ENCODE peak calls at places on chromosome 1, in eight cellular contexts. K is esophagus muscularis mucosa, L is H1, I is breast epithelium, A is vagina, X is GM12891, P is GM12892, Y is upper lobe of left lung. F is an unnamed sample.

GRCh38 chr1:162259859-162260455 is 116.7 kb downstream of the SPATA46 start:
- DNase-seq in Y (no peak), A (no peak), L (no peak), X (no peak), P (no peak), K (no peak), I (no peak), F (no peak)

GRCh38 chr1:216847385-216848036 is 124.3 kb upstream of the ESRRG start:
- DNase-seq in P (no peak), I (no peak), L (no peak), Y (no peak), X (no peak), A (no peak), K (no peak), F (no peak)

GRCh38 chr1:39539252-39539790 is 37.3 kb downstream of the PABPC4 start:
- DNase-seq in L (peak; percentile 25), P (peak; percentile 66), A (no peak), X (peak; percentile 64), Y (no peak), K (peak; percentile 93), I (no peak), F (peak; percentile 68)

GRCh38 chr1:145944532-145944931 is 13.3 kb downstream of the LIX1L start:
- DNase-seq in Y (no peak), I (no peak), P (no peak), X (no peak), K (no peak), L (no peak), A (no peak), F (no peak)

GRCh38 chr1:41900611-41901444 is 17.9 kb downstream of the HIVEP3 start:
- DNase-seq in I (no peak), P (no peak), A (peak; percentile 42), L (peak; percentile 34), K (peak; percentile 39), Y (no peak), X (no peak), F (no peak)

GRCh38 chr1:107617456-107617855 is 347.5 kb downstream of the VAV3 start:
- DNase-seq in K (no peak), A (no peak), Y (no peak), X (no peak), I (no peak), L (no peak), P (no peak), F (no peak)

GRCh38 chr1:100353073-100353801 is 931 bp downstream of the CDC14A start:
- DNase-seq in I (no peak), L (no peak), K (no peak), X (no peak), A (no peak), P (no peak), Y (no peak), F (peak; percentile 24)

GRCh38 chr1:25727819-25728286 is 72.1 kb upstream of the SELENON start:
- DNase-seq in P (no peak), I (no peak), X (no peak), A (no peak), L (no peak), Y (peak; percentile 41), K (peak; percentile 92), F (peak; percentile 38)

GRCh38 chr1:234963180-234963903 is 165.3 kb downstream of the TOMM20 start:
- DNase-seq in Y (peak; percentile 93), A (peak; percentile 87), L (no peak), P (peak; percentile 77), I (peak; percentile 80), X (no peak), K (no peak), F (peak; percentile 55)

GRCh38 chr1:204127597-204128242 is 24.1 kb downstream of the ETNK2 start:
- DNase-seq in K (no peak), L (no peak), P (no peak), A (no peak), I (no peak), X (no peak), Y (no peak), F (peak; percentile 82)

GRCh38 chr1:7644906-7645750 is 126.0 kb upstream of the VAMP3 start:
- DNase-seq in A (no peak), L (no peak), P (no peak), I (no peak), Y (no peak), K (no peak), X (no peak), F (no peak)

GRCh38 chr1:225653463-225654276 is 747 bp upstream of the ENAH start:
- DNase-seq in L (no peak), Y (peak; percentile 91), K (peak; percentile 94), P (no peak), X (peak; percentile 34), A (no peak), I (peak; percentile 78), F (peak; percentile 65)

GRCh38 chr1:225654688-225655508 is 2.0 kb upstream of the ENAH start:
- DNase-seq in I (no peak), L (no peak), P (no peak), K (no peak), X (no peak), A (no peak), Y (no peak), F (no peak)

GRCh38 chr1:225654277-225654597 is 1.3 kb upstream of the ENAH start:
- DNase-seq in X (no peak), A (no peak), I (no peak), Y (no peak), P (no peak), K (no peak), L (no peak), F (no peak)

GRCh38 chr1:225657462-225657989 is 4.6 kb upstream of the ENAH start:
- DNase-seq in Y (no peak), L (no peak), K (no peak), A (no peak), X (no peak), I (no peak), P (no peak), F (peak; percentile 71)

DNA sequence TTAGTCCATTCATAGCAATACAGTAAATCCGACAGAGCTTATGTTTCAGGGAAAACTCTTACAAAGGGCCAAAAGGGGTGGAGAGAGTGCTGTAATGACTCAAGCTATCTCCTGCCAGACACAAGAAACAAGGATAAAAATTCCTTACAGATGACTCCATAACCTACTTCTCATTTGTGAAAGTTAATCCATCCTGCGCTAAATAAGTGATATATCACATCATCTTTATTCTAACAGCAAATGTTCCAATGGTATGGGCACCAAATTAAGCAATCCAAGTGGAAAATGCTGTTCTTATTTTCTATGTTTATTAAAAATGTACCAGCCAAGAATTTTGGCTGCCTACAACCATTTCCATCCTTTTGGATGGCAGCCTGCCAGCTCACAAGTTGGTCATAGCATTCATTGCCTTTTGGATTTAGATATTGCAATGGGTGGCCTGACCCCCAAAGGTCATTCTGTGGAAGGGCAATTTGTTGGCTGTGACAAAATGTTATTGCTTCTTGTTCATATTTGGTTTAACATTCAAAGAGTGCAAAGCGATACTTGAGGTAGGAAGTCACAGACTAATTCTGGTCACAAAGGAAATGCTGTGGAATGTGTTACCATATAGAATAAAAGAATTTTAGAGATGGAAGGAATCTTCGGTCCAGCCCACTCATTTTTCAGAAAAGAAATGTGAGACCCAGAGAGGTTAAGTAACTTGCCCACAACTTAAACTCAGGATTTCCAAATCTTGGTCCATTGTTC is 2.8 kb upstream of the ENAH start:
- DNase-seq in P (no peak), L (no peak), K (peak; percentile 21), I (no peak), X (no peak), A (no peak), Y (no peak), F (peak; percentile 41)
- TF ChIP-seq POLR2AphosphoS5 in P (no peak), L (no peak), K (peak; percentile 81), I (no peak), X (no peak), A (peak; percentile 88), Y (no peak), F (peak; percentile 82)

GRCh38 chr1:161132410-161133219 is at the start of gene DEDD:
- DNase-seq in A (peak; percentile 96), K (peak; percentile 99), I (peak; percentile 92), X (peak; percentile 89), P (peak; percentile 88), Y (peak; percentile 96), L (peak; percentile 96), F (peak; percentile 94)
- TF ChIP-seq POLR2A in A (peak; percentile 36), K (peak; percentile 41), I (peak; percentile 20), X (no peak), P (no peak), Y (peak; percentile 34), L (peak; percentile 71), F (peak; percentile 46)

DNA sequence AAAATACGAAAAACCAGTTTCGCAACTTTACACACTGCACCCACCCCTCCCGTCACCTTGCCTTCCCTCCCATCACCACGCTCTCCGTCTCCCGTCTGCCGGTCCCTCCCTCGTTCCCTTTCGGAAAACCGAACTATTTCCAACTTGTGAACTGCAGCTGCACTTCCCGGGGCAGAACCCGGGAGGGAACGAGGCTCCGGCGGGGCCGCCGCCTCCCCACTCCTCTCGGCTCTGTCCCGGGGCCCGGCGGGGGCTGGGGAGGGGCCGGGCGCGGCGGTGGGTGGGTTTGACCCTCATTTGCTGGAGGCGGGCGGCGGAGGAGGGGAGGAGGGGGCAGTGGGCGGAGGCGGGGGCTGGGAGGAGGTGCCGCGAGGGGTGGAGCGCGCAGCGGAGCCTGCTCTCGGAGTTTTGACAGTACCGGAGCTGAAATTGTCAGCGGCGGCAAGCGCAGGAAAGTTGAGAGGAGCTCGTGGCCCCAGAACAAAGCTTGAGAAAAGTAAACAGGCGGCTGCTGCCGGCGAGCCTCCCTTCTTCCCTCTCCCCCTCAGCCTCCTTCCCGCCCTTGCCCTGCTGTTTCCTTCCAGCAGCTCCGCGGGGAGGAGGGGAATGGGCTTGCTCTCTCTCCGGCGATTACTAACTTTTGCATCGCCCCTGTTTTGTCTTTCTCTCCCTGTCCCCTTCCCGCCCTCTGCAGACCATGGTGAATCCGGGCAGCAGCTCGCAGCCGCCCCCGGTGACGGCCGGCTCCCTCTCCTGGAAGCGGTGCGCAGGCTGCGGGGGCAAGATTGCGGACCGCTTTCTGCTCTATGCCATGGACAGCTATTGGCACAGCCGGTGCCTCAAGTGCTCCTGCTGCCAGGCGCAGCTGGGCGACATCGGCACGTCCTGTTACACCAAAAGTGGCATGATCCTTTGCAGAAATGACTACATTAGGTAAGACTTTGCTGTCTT is 2.9 kb downstream of the LMO4 start:
- DNase-seq in A (no peak), P (peak; percentile 44), X (no peak), L (peak; percentile 77), K (peak; percentile 96), Y (peak; percentile 94), I (peak; percentile 65), F (peak; percentile 79)
- TF ChIP-seq POLR2AphosphoS5 in A (peak; percentile 57), P (no peak), X (no peak), L (peak; percentile 74), K (peak; percentile 73), Y (peak; percentile 29), I (peak; percentile 33), F (peak; percentile 57)

DNA sequence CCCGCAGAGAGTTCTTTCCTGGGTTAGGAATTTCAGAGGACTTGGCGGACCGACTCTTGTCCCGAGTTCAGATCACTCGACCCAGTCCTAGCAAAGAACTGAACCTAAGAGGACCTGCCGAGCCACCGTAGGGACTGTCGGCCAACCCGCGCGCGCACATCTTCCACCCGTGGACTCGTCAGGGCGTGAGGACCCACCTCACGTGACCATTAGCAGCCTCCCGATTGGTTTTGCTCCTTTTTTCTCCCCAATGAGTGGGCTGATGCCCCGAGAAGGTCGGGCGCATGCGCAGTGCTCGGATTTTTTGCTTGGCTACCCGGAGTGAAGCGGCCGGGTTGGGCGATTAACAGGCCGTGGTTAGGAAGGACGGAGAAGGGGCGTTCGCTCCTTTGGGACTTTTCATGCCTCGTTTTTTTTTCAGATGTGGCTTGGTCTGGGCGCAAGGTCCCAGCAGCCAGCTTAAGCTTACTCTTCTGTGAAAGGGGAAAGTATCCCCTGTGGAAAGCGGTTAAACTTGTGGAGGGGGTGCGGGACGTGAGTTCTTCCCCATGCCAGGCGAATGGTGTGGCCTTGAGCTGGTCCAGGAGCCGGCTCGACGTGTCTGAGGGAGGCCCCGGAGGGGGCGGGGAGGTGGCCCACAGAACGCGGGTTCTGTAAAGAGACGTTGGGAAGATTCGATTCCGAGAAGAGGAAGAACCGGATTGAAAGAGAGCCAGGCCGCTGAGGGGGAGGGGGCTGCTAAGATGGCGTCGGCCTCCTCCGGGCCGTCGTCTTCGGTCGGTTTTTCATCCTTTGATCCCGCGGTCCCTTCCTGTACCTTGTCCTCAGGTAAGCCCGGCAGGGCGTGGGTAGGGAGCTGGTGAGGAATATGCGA is at the start of gene PIP5K1A:
- DNase-seq in A (peak; percentile 99), K (peak; percentile 100), I (peak; percentile 99), L (peak; percentile 75), Y (peak; percentile 97), X (peak; percentile 95), P (peak; percentile 99), F (peak; percentile 96)
- TF ChIP-seq POLR2A in A (peak; percentile 78), K (peak; percentile 70), I (peak; percentile 83), L (peak; percentile 66), Y (no peak), X (peak; percentile 78), P (peak; percentile 75), F (peak; percentile 81)

F was measured in prostate gland.